ENCODE peak calls at places on chromosomes 11 and 22, in eight cellular contexts. F, G, X, V, S, H, I and Z are unnamed samples.

GRCh38 chr11:96235725-96236124 is 107.3 kb downstream of the MAML2 start:
- DNase-seq in F (no peak), I (no peak), X (no peak), S (no peak), H (no peak), V (no peak), G (no peak), Z (peak)

GRCh38 chr11:92035488-92035887 is 189.1 kb upstream of the FAT3 start:
- DNase-seq in I (no peak), S (peak), H (no peak), G (no peak), X (no peak), F (no peak), V (no peak), Z (no peak)

GRCh38 chr22:26828311-26828710 is 170.9 kb downstream of the MIAT start:
- DNase-seq in V (no peak), I (no peak), S (no peak), G (no peak), F (no peak), X (no peak), H (no peak), Z (no peak)

GRCh38 chr11:111765320-111765983 is 737 bp downstream of the PPP2R1B start:
- DNase-seq in V (peak), H (peak), X (no peak), S (peak), G (peak), F (no peak), I (no peak), Z (no peak)

GRCh38 chr11:131471976-131472375 is 101.6 kb downstream of the NTM start:
- DNase-seq in I (no peak), H (no peak), X (no peak), V (no peak), F (peak), G (no peak), S (no peak), Z (no peak)

GRCh38 chr11:83194284-83195175 is 1.0 kb downstream of the ANKRD42 start:
- DNase-seq in F (peak), I (no peak), V (peak), G (peak), H (peak), X (peak), S (peak), Z (peak)

GRCh38 chr11:45654242-45654641 is 11.2 kb downstream of the CHST1 start:
- DNase-seq in F (no peak), S (no peak), G (no peak), X (no peak), V (no peak), I (no peak), H (no peak), Z (no peak)

GRCh38 chr11:102007567-102008437 is 39.4 kb upstream of the CFAP300 start:
- DNase-seq in H (peak), G (peak), S (peak), X (peak), I (peak), V (peak), F (peak), Z (peak)

GRCh38 chr11:130801287-130802146 is 114.8 kb downstream of the SNX19 start:
- DNase-seq in S (peak), F (no peak), H (peak), I (no peak), X (no peak), G (no peak), V (no peak), Z (no peak)

GRCh38 chr11:131511794-131512193 is 141.4 kb downstream of the NTM start:
- DNase-seq in G (peak), F (peak), S (peak), I (no peak), V (peak), H (peak), X (peak), Z (peak)

GRCh38 chr11:95076416-95076815 is 9.7 kb downstream of the SRSF8 start:
- DNase-seq in X (no peak), F (no peak), I (no peak), H (peak), G (no peak), S (peak), V (no peak), Z (peak)

GRCh38 chr11:111634981-111635705 is 32.9 kb downstream of the SIK2 start:
- DNase-seq in V (peak), I (no peak), S (peak), X (no peak), H (no peak), G (no peak), F (no peak), Z (no peak)

GRCh38 chr11:61256710-61257482 is 15.9 kb downstream of the PGA5 start:
- DNase-seq in G (no peak), F (no peak), S (no peak), I (no peak), V (no peak), X (no peak), H (no peak), Z (no peak)

GRCh38 chr22:32324505-32325415 is 32.9 kb upstream of the RFPL3 start:
- DNase-seq in S (no peak), V (no peak), I (no peak), X (no peak), F (no peak), H (no peak), G (no peak), Z (no peak)

GRCh38 chr22:33331017-33331416 is 272.8 kb upstream of the SYN3 start:
- DNase-seq in F (no peak), X (no peak), I (no peak), S (no peak), V (no peak), G (no peak), H (no peak), Z (no peak)

GRCh38 chr22:31474743-31475142 is 14.9 kb downstream of the EIF4ENIF1 start:
- DNase-seq in V (no peak), X (no peak), G (no peak), I (no peak), H (no peak), F (no peak), S (no peak), Z (no peak)

GRCh38 chr11:59728913-59729312 is 15.3 kb upstream of the OR10V1 start:
- DNase-seq in X (no peak), G (no peak), F (no peak), V (no peak), S (no peak), I (no peak), H (no peak), Z (no peak)

GRCh38 chr11:33530824-33531223 is 169.8 kb downstream of the C11orf91 start:
- DNase-seq in S (peak), X (no peak), V (no peak), I (no peak), F (no peak), H (no peak), G (no peak), Z (no peak)

GRCh38 chr11:100966366-100966765 is 163.2 kb downstream of the PGR start:
- DNase-seq in F (no peak), S (no peak), V (no peak), I (no peak), X (no peak), G (no peak), H (no peak), Z (no peak)

GRCh38 chr11:11841121-11841604 is 609 bp upstream of the USP47 start:
- DNase-seq in F (peak), G (no peak), H (no peak), I (peak), X (no peak), S (peak), V (peak), Z (peak)

GRCh38 chr22:46131151-46131587 is 19.2 kb upstream of the PPARA start:
- DNase-seq in G (no peak), V (peak), S (no peak), I (no peak), X (peak), H (no peak), F (peak), Z (no peak)

GRCh38 chr11:62841361-62842170 is 2.2 kb upstream of the WDR74 start:
- DNase-seq in V (peak), I (peak), G (peak), S (peak), H (peak), F (peak), X (peak), Z (peak)
- TF ChIP-seq CTCF in V (peak), I (no peak), G (no peak), S (no peak), H (no peak), F (no peak), X (no peak), Z (no peak)

GRCh38 chr11:10477690-10478046 is 22.6 kb downstream of the AMPD3 start:
- DNase-seq in G (no peak), H (no peak), X (no peak), S (no peak), I (no peak), F (no peak), V (no peak), Z (no peak)

GRCh38 chr11:10473371-10473770 is 18.3 kb downstream of the AMPD3 start:
- DNase-seq in H (no peak), X (no peak), G (no peak), F (no peak), S (no peak), I (no peak), V (peak), Z (no peak)

GRCh38 chr11:10476342-10476741 is 21.3 kb downstream of the AMPD3 start:
- DNase-seq in G (no peak), F (no peak), H (no peak), I (no peak), S (no peak), V (no peak), X (no peak), Z (no peak)

GRCh38 chr11:10476927-10477689 is 22.0 kb downstream of the AMPD3 start:
- DNase-seq in F (no peak), V (no peak), I (no peak), H (no peak), X (no peak), S (no peak), G (no peak), Z (no peak)

DNA sequence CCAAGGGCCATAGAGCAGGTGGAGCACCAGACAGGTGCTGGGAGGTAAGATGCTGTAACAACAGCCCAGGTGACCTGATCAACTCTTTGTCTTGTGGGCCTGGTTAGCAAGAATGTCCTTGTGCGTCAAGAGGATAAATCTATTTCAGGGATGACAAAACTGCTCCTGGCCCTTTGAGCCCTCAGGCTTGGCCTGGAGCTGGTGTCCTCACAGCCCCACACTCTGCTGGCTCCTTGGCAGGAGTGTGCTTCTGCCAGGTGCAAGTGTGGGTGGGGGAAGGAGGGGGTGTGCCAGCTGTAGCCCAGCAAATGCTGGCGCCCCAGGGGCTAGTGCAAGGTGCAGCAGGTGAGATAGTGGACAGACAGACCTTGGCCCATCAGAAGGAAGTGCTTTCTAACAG is 19.5 kb downstream of the AMPD3 start:
- DNase-seq in V (no peak), X (no peak), G (no peak), S (no peak), F (no peak), I (no peak), H (no peak), Z (no peak)
- H3K4me2 ChIP-seq in V (no peak), X (no peak), G (no peak), S (no peak), F (no peak), I (no peak), H (no peak), Z (no peak)

GRCh38 chr11:21911046-21911445 is 281.8 kb upstream of the ANO5 start:
- DNase-seq in X (no peak), V (no peak), G (no peak), H (no peak), S (no peak), I (no peak), F (no peak), Z (no peak)

GRCh38 chr11:21908211-21908610 is 284.7 kb upstream of the ANO5 start:
- DNase-seq in I (no peak), V (no peak), S (no peak), H (no peak), X (no peak), G (no peak), F (no peak), Z (no peak)

GRCh38 chr11:21912280-21912679 is 280.6 kb upstream of the ANO5 start:
- DNase-seq in I (no peak), X (no peak), V (no peak), G (no peak), H (no peak), S (no peak), F (no peak), Z (no peak)

GRCh38 chr11:21909145-21909544 is 283.7 kb upstream of the ANO5 start:
- DNase-seq in X (no peak), F (no peak), S (no peak), G (no peak), I (no peak), H (no peak), V (no peak), Z (peak)
- TF ChIP-seq EZH2phosphoT487 in X (no peak), F (no peak), S (no peak), G (no peak), I (no peak), H (no peak), V (no peak), Z (no peak)

GRCh38 chr22:37331811-37332536 is 49.7 kb downstream of the CYTH4 start:
- DNase-seq in X (no peak), V (no peak), H (no peak), G (peak), S (peak), F (no peak), I (no peak), Z (no peak)

GRCh38 chr22:37328017-37328416 is 45.7 kb downstream of the CYTH4 start:
- DNase-seq in X (no peak), V (no peak), I (peak), S (peak), G (no peak), H (no peak), F (no peak), Z (no peak)

GRCh38 chr22:37331034-37331428 is 48.7 kb downstream of the CYTH4 start:
- DNase-seq in V (no peak), I (no peak), S (peak), F (no peak), G (no peak), H (no peak), X (no peak), Z (no peak)

GRCh38 chr22:37329239-37330140 is 47.2 kb downstream of the CYTH4 start:
- DNase-seq in F (peak), S (peak), V (no peak), H (no peak), G (no peak), I (no peak), X (no peak), Z (no peak)

GRCh38 chr22:37330200-37331033 is 48.1 kb downstream of the CYTH4 start:
- DNase-seq in F (peak), I (peak), V (peak), X (peak), H (peak), S (peak), G (peak), Z (peak)
- TF ChIP-seq CTCF in F (peak), I (peak), V (peak), X (peak), H (peak), S (peak), G (peak), Z (peak)

GRCh38 chr11:77121876-77122575 is 6.0 kb upstream of the MYO7A start:
- DNase-seq in G (no peak), F (no peak), H (no peak), V (no peak), X (no peak), I (no peak), S (no peak), Z (no peak)
- H3K4me2 ChIP-seq in G (no peak), F (no peak), H (no peak), V (no peak), X (no peak), I (no peak), S (no peak), Z (no peak)

GRCh38 chr11:35822815-35823495 is 120.9 kb upstream of the LDLRAD3 start:
- DNase-seq in H (no peak), S (peak), V (no peak), X (no peak), G (no peak), F (no peak), I (no peak), Z (no peak)
- TF ChIP-seq EZH2phosphoT487 in H (no peak), S (no peak), V (no peak), X (no peak), G (no peak), F (no peak), I (no peak), Z (no peak)

GRCh38 chr11:86632499-86633269 is 39.7 kb downstream of the ME3 start:
- DNase-seq in S (peak), F (peak), I (peak), G (no peak), X (peak), V (peak), H (no peak), Z (peak)
- TF ChIP-seq CTCF in S (peak), F (peak), I (peak), G (no peak), X (peak), V (peak), H (no peak), Z (peak)